ENCODE peak calls at places on chromosome 12, in nine cellular contexts. One of them, this sample, is unnamed.

GRCh38 chr12:28938581-28939301 is 210.3 kb upstream of the FAR2 start:
- DNase-seq in ovary: no peak
- DNase-seq in Caco-2: no peak
- DNase-seq in retinal pigment epithelial cell: no peak
- DNase-seq in NB4: no peak
- DNase-seq in heart right ventricle: no peak
- DNase-seq in psoas muscle: no peak
- DNase-seq in epithelial cell of esophagus: no peak
- DNase-seq in lung: no peak
- DNase-seq in this sample: no peak

GRCh38 chr12:82781288-82782078 is 94.8 kb downstream of the TMTC2 start:
- DNase-seq in ovary: no peak
- DNase-seq in Caco-2: no peak
- DNase-seq in retinal pigment epithelial cell: no peak
- DNase-seq in NB4: no peak
- DNase-seq in heart right ventricle: no peak
- DNase-seq in psoas muscle: no peak
- DNase-seq in epithelial cell of esophagus: no peak
- DNase-seq in lung: no peak
- DNase-seq in this sample: no peak

GRCh38 chr12:49838973-49839633 is 3.8 kb downstream of the BCDIN3D start:
- DNase-seq in ovary: no peak
- DNase-seq in Caco-2: no peak
- DNase-seq in retinal pigment epithelial cell: no peak
- DNase-seq in NB4: peak; percentile 77
- DNase-seq in heart right ventricle: no peak
- DNase-seq in psoas muscle: no peak
- DNase-seq in epithelial cell of esophagus: peak; percentile 65
- DNase-seq in lung: no peak
- DNase-seq in this sample: peak; percentile 72

GRCh38 chr12:58069268-58069967 is 128.1 kb downstream of the ATP23 start:
- DNase-seq in ovary: no peak
- DNase-seq in Caco-2: no peak
- DNase-seq in retinal pigment epithelial cell: peak; percentile 42
- DNase-seq in NB4: peak; percentile 9
- DNase-seq in heart right ventricle: no peak
- DNase-seq in psoas muscle: no peak
- DNase-seq in epithelial cell of esophagus: peak; percentile 75
- DNase-seq in lung: no peak
- DNase-seq in this sample: peak; percentile 71

GRCh38 chr12:62971769-62972525 is 37.0 kb upstream of the PPM1H start:
- DNase-seq in ovary: no peak
- DNase-seq in Caco-2: no peak
- DNase-seq in retinal pigment epithelial cell: no peak
- DNase-seq in NB4: no peak
- DNase-seq in heart right ventricle: no peak
- DNase-seq in psoas muscle: no peak
- DNase-seq in epithelial cell of esophagus: no peak
- DNase-seq in lung: no peak
- DNase-seq in this sample: no peak

GRCh38 chr12:21774358-21775129 is at the start of gene KCNJ8:
- DNase-seq in ovary: peak; percentile 84
- DNase-seq in Caco-2: peak; percentile 96
- DNase-seq in retinal pigment epithelial cell: no peak
- DNase-seq in NB4: peak; percentile 39
- DNase-seq in heart right ventricle: peak; percentile 92
- DNase-seq in psoas muscle: peak; percentile 81
- DNase-seq in epithelial cell of esophagus: no peak
- DNase-seq in lung: peak; percentile 62
- DNase-seq in this sample: peak; percentile 44

GRCh38 chr12:75058228-75058627 is 151.4 kb downstream of the KCNC2 start:
- DNase-seq in ovary: no peak
- DNase-seq in Caco-2: no peak
- DNase-seq in retinal pigment epithelial cell: no peak
- DNase-seq in NB4: no peak
- DNase-seq in heart right ventricle: no peak
- DNase-seq in psoas muscle: no peak
- DNase-seq in epithelial cell of esophagus: no peak
- DNase-seq in lung: no peak
- DNase-seq in this sample: peak; percentile 13

GRCh38 chr12:53219956-53220856 is 11.8 kb downstream of the RARG start:
- DNase-seq in ovary: peak; percentile 74
- DNase-seq in Caco-2: no peak
- DNase-seq in retinal pigment epithelial cell: no peak
- DNase-seq in NB4: peak; percentile 70
- DNase-seq in heart right ventricle: no peak
- DNase-seq in psoas muscle: peak; percentile 75
- DNase-seq in epithelial cell of esophagus: peak; percentile 77
- DNase-seq in lung: peak; percentile 64
- DNase-seq in this sample: peak; percentile 90

GRCh38 chr12:52038447-52038846 is 12.8 kb upstream of the NR4A1 start:
- DNase-seq in ovary: no peak
- DNase-seq in Caco-2: no peak
- DNase-seq in retinal pigment epithelial cell: peak; percentile 69
- DNase-seq in NB4: no peak
- DNase-seq in heart right ventricle: no peak
- DNase-seq in psoas muscle: no peak
- DNase-seq in epithelial cell of esophagus: no peak
- DNase-seq in lung: no peak
- DNase-seq in this sample: peak; percentile 29
- H3K4me3 ChIP-seq in ovary: peak overlapping the region; percentile 73
- H3K4me3 ChIP-seq in Caco-2: no peak overlapping the region
- H3K4me3 ChIP-seq in retinal pigment epithelial cell: peak overlapping the region; percentile 32
- H3K4me3 ChIP-seq in NB4: no peak overlapping the region
- H3K4me3 ChIP-seq in heart right ventricle: peak overlapping the region; percentile 83
- H3K4me3 ChIP-seq in psoas muscle: peak overlapping the region; percentile 76
- H3K4me3 ChIP-seq in epithelial cell of esophagus: no peak overlapping the region
- H3K4me3 ChIP-seq in lung: peak overlapping the region; percentile 12
- H3K4me3 ChIP-seq in this sample: no peak overlapping the region

GRCh38 chr12:68403711-68404110 is 71.5 kb upstream of the MDM1 start:
- DNase-seq in ovary: no peak
- DNase-seq in Caco-2: no peak
- DNase-seq in retinal pigment epithelial cell: no peak
- DNase-seq in NB4: no peak
- DNase-seq in heart right ventricle: no peak
- DNase-seq in psoas muscle: no peak
- DNase-seq in epithelial cell of esophagus: no peak
- DNase-seq in lung: no peak
- DNase-seq in this sample: no peak

GRCh38 chr12:68405292-68405900 is 73.2 kb upstream of the MDM1 start:
- DNase-seq in ovary: no peak
- DNase-seq in Caco-2: no peak
- DNase-seq in retinal pigment epithelial cell: no peak
- DNase-seq in NB4: peak; percentile 40
- DNase-seq in heart right ventricle: peak; percentile 16
- DNase-seq in psoas muscle: no peak
- DNase-seq in epithelial cell of esophagus: no peak
- DNase-seq in lung: no peak
- DNase-seq in this sample: peak; percentile 63

GRCh38 chr12:68402422-68402821 is 70.3 kb upstream of the MDM1 start:
- DNase-seq in ovary: no peak
- DNase-seq in Caco-2: no peak
- DNase-seq in retinal pigment epithelial cell: no peak
- DNase-seq in NB4: no peak
- DNase-seq in heart right ventricle: no peak
- DNase-seq in psoas muscle: no peak
- DNase-seq in epithelial cell of esophagus: no peak
- DNase-seq in lung: no peak
- DNase-seq in this sample: no peak

GRCh38 chr12:68403296-68403695 is 71.1 kb upstream of the MDM1 start:
- DNase-seq in ovary: no peak
- DNase-seq in Caco-2: no peak
- DNase-seq in retinal pigment epithelial cell: no peak
- DNase-seq in NB4: no peak
- DNase-seq in heart right ventricle: no peak
- DNase-seq in psoas muscle: no peak
- DNase-seq in epithelial cell of esophagus: peak; percentile 47
- DNase-seq in lung: no peak
- DNase-seq in this sample: no peak

DNA sequence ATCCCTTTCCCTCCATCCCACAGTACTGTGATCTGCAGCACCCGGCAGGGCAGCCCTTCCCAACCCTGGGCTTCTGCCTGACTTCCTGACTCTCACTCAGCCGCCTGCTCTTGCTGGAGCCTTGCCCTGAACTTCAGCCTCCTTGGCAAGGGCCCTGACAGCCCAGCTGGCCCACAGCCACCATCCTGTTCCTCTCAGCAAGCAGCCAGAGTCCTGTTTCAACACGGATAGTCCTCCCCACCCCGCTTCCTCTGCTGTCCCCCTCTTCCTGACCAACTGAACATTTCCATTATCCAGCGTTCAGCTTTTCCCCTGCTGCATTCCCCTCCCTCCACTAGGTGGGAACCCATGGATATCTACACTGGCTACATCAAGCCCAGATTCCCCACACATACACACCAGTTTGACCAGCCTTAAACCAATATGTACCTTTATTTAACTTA is 74.0 kb upstream of the MDM1 start:
- DNase-seq in ovary: peak; percentile 94
- DNase-seq in Caco-2: peak; percentile 35
- DNase-seq in retinal pigment epithelial cell: peak; percentile 48
- DNase-seq in NB4: peak; percentile 30
- DNase-seq in heart right ventricle: peak; percentile 95
- DNase-seq in psoas muscle: peak; percentile 97
- DNase-seq in epithelial cell of esophagus: peak; percentile 67
- DNase-seq in lung: peak; percentile 86
- DNase-seq in this sample: peak; percentile 95
- TF ChIP-seq CTCF in ovary: peak; percentile 39
- TF ChIP-seq CTCF in Caco-2: no peak
- TF ChIP-seq CTCF in retinal pigment epithelial cell: peak; percentile 57
- TF ChIP-seq CTCF in NB4: no peak
- TF ChIP-seq CTCF in heart right ventricle: peak; percentile 61
- TF ChIP-seq CTCF in psoas muscle: peak; percentile 38
- TF ChIP-seq CTCF in epithelial cell of esophagus: peak; percentile 43
- TF ChIP-seq CTCF in lung: no peak
- TF ChIP-seq CTCF in this sample: peak; percentile 71

GRCh38 chr12:55706840-55707671 is 648 bp downstream of the ITGA7 start:
- DNase-seq in ovary: no peak
- DNase-seq in Caco-2: no peak
- DNase-seq in retinal pigment epithelial cell: no peak
- DNase-seq in NB4: peak; percentile 89
- DNase-seq in heart right ventricle: no peak
- DNase-seq in psoas muscle: peak; percentile 84
- DNase-seq in epithelial cell of esophagus: no peak
- DNase-seq in lung: no peak
- DNase-seq in this sample: no peak

GRCh38 chr12:55712154-55712553 is 3.7 kb upstream of the BLOC1S1 start:
- DNase-seq in ovary: no peak
- DNase-seq in Caco-2: no peak
- DNase-seq in retinal pigment epithelial cell: no peak
- DNase-seq in NB4: no peak
- DNase-seq in heart right ventricle: peak; percentile 83
- DNase-seq in psoas muscle: peak; percentile 61
- DNase-seq in epithelial cell of esophagus: no peak
- DNase-seq in lung: no peak
- DNase-seq in this sample: no peak

GRCh38 chr12:55705802-55706402 is 1.8 kb downstream of the ITGA7 start:
- DNase-seq in ovary: no peak
- DNase-seq in Caco-2: no peak
- DNase-seq in retinal pigment epithelial cell: no peak
- DNase-seq in NB4: no peak
- DNase-seq in heart right ventricle: no peak
- DNase-seq in psoas muscle: peak; percentile 87
- DNase-seq in epithelial cell of esophagus: no peak
- DNase-seq in lung: no peak
- DNase-seq in this sample: no peak

GRCh38 chr12:55707841-55708694 is at the start of gene ITGA7:
- DNase-seq in ovary: peak; percentile 80
- DNase-seq in Caco-2: peak; percentile 76
- DNase-seq in retinal pigment epithelial cell: no peak
- DNase-seq in NB4: peak; percentile 41
- DNase-seq in heart right ventricle: peak; percentile 82
- DNase-seq in psoas muscle: peak; percentile 93
- DNase-seq in epithelial cell of esophagus: no peak
- DNase-seq in lung: peak; percentile 44
- DNase-seq in this sample: no peak

DNA sequence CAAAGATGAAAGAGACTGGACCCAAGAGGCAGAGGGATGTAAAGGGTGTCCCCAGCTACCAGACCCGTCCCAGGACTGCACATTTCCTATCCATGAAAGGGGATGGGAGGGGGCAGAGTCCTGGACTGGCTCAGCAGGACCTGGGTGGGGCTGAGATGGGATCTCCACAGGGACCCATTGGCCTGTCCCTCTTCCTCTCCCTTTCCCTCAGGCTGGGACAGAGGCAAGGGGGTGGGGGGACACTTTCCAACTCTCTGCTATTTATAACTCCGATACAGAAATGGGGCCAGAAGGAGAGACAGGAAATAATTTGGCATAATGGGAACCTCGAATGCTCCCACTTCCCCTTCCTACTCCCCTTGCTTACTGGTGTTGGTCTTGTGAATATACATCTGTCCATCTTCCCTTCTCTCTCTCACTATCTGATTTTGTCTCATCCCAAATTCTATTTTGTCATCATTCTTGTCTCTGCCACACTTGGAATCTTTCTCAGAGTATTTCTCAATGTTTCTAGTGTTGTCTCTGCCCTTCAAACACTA is 1.1 kb upstream of the ITGA7 start:
- DNase-seq in ovary: no peak
- DNase-seq in Caco-2: no peak
- DNase-seq in retinal pigment epithelial cell: no peak
- DNase-seq in NB4: no peak
- DNase-seq in heart right ventricle: peak; percentile 78
- DNase-seq in psoas muscle: peak; percentile 63
- DNase-seq in epithelial cell of esophagus: no peak
- DNase-seq in lung: no peak
- DNase-seq in this sample: no peak
- H3K4me3 ChIP-seq in ovary: no peak overlapping the region
- H3K4me3 ChIP-seq in Caco-2: no peak overlapping the region
- H3K4me3 ChIP-seq in retinal pigment epithelial cell: peak overlapping the region; percentile 73
- H3K4me3 ChIP-seq in NB4: no peak overlapping the region
- H3K4me3 ChIP-seq in heart right ventricle: peak overlapping the region; percentile 70
- H3K4me3 ChIP-seq in psoas muscle: peak overlapping the region; percentile 85
- H3K4me3 ChIP-seq in epithelial cell of esophagus: no peak overlapping the region
- H3K4me3 ChIP-seq in lung: no peak overlapping the region
- H3K4me3 ChIP-seq in this sample: no peak overlapping the region

GRCh38 chr12:132662901-132663755 is 24.0 kb downstream of the POLE start:
- DNase-seq in ovary: no peak
- DNase-seq in Caco-2: no peak
- DNase-seq in retinal pigment epithelial cell: no peak
- DNase-seq in NB4: no peak
- DNase-seq in heart right ventricle: no peak
- DNase-seq in psoas muscle: no peak
- DNase-seq in epithelial cell of esophagus: no peak
- DNase-seq in lung: no peak
- DNase-seq in this sample: no peak

GRCh38 chr12:132665149-132665491 is 22.0 kb downstream of the POLE start:
- DNase-seq in ovary: no peak
- DNase-seq in Caco-2: no peak
- DNase-seq in retinal pigment epithelial cell: no peak
- DNase-seq in NB4: no peak
- DNase-seq in heart right ventricle: no peak
- DNase-seq in psoas muscle: no peak
- DNase-seq in epithelial cell of esophagus: no peak
- DNase-seq in lung: no peak
- DNase-seq in this sample: no peak

GRCh38 chr12:132664206-132665148 is 22.7 kb downstream of the POLE start:
- DNase-seq in ovary: no peak
- DNase-seq in Caco-2: no peak
- DNase-seq in retinal pigment epithelial cell: no peak
- DNase-seq in NB4: no peak
- DNase-seq in heart right ventricle: no peak
- DNase-seq in psoas muscle: no peak
- DNase-seq in epithelial cell of esophagus: no peak
- DNase-seq in lung: no peak
- DNase-seq in this sample: no peak

GRCh38 chr12:132668191-132669088 is 18.7 kb downstream of the POLE start:
- DNase-seq in ovary: no peak
- DNase-seq in Caco-2: no peak
- DNase-seq in retinal pigment epithelial cell: no peak
- DNase-seq in NB4: no peak
- DNase-seq in heart right ventricle: no peak
- DNase-seq in psoas muscle: no peak
- DNase-seq in epithelial cell of esophagus: no peak
- DNase-seq in lung: no peak
- DNase-seq in this sample: no peak

DNA sequence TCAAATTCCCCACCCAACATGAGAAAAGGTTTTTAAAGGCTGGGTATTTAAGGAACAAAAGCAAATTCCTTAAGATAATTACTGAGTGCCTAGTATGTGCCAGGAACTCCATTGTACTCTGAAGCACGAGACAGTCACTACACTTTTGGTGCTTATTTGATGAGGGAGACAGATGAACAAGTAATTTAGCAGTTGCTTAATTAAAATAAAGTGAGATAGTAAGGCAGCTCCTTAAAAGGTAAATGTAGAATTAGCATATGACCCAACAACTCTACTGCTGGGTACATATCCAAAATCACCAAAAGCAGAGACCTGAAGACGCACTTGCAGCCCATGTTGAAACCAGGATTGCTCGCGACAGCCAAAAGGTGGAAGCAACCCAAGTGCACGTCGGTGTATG is 21.3 kb downstream of the POLE start:
- DNase-seq in ovary: no peak
- DNase-seq in Caco-2: no peak
- DNase-seq in retinal pigment epithelial cell: no peak
- DNase-seq in NB4: no peak
- DNase-seq in heart right ventricle: no peak
- DNase-seq in psoas muscle: no peak
- DNase-seq in epithelial cell of esophagus: no peak
- DNase-seq in lung: no peak
- DNase-seq in this sample: no peak
- TF ChIP-seq CTCF in ovary: no peak
- TF ChIP-seq CTCF in Caco-2: no peak
- TF ChIP-seq CTCF in retinal pigment epithelial cell: no peak
- TF ChIP-seq CTCF in NB4: no peak
- TF ChIP-seq CTCF in heart right ventricle: no peak
- TF ChIP-seq CTCF in psoas muscle: no peak
- TF ChIP-seq CTCF in epithelial cell of esophagus: no peak
- TF ChIP-seq CTCF in lung: no peak
- TF ChIP-seq CTCF in this sample: no peak